ENCODE peak calls at places on chromosomes 6 and 20, in ten cellular contexts. H is esophagus muscularis mucosa, D is H1, Q is cardiac muscle cell, M is endodermal cell, V is fibroblast of lung, Y is aorta, S is spleen, J is kidney, T is psoas muscle. U is an unnamed sample. For H3K9me3, the result is how much of the 10 kb centered on the place peaks cover.

GRCh38 chr20:62392077-62392418 is 5.1 kb downstream of the RPS21 start:
- DNase-seq in H (no peak), D (no peak), Q (no peak), M (no peak), V (no peak), Y (no peak), S (no peak), J (no peak), T (no peak), U (no peak)

GRCh38 chr6:154650351-154650750 is 82.9 kb upstream of the SCAF8 start:
- DNase-seq in H (no peak), D (no peak), Q (peak), M (no peak), V (no peak), Y (no peak), S (no peak), J (no peak), T (no peak), U (no peak)

GRCh38 chr6:154347981-154348380 is 8.6 kb downstream of the IPCEF1 start:
- DNase-seq in H (peak), D (no peak), Q (no peak), M (no peak), V (peak), Y (no peak), S (no peak), J (no peak), T (no peak), U (no peak)

GRCh38 chr6:164928366-164929154 is 380.8 kb downstream of the C6orf118 start:
- DNase-seq in H (no peak), D (no peak), Q (no peak), M (no peak), V (peak), Y (no peak), S (peak), J (no peak), T (no peak), U (no peak)

GRCh38 chr6:130090796-130091195 is 72.4 kb downstream of the L3MBTL3 start:
- DNase-seq in H (no peak), D (no peak), Q (no peak), M (no peak), V (no peak), Y (no peak), S (no peak), J (no peak), T (no peak), U (no peak)

GRCh38 chr20:57762531-57763234 is 52.9 kb upstream of the PMEPA1 start:
- DNase-seq in H (no peak), D (no peak), Q (no peak), M (peak), V (no peak), Y (peak), S (peak), J (no peak), T (no peak), U (no peak)

GRCh38 chr6:87706187-87706966 is 4.3 kb upstream of the AKIRIN2 start:
- DNase-seq in H (no peak), D (no peak), Q (peak), M (no peak), V (peak), Y (no peak), S (no peak), J (no peak), T (no peak), U (no peak)

GRCh38 chr6:66183982-66184555 is 477.0 kb upstream of the EYS start:
- DNase-seq in H (no peak), D (no peak), Q (no peak), M (no peak), V (peak), Y (no peak), S (no peak), J (no peak), T (no peak), U (no peak)

GRCh38 chr6:75930954-75931689 is 141.3 kb downstream of the IMPG1 start:
- DNase-seq in H (no peak), D (no peak), Q (no peak), M (no peak), V (peak), Y (no peak), S (no peak), J (peak), T (no peak), U (peak)

GRCh38 chr20:15612746-15613145 is 960.5 kb downstream of the KIF16B start:
- DNase-seq in H (no peak), D (no peak), Q (no peak), M (no peak), V (no peak), Y (no peak), S (no peak), J (no peak), T (no peak), U (no peak)

GRCh38 chr6:43865947-43866346 is 95.9 kb downstream of the VEGFA start:
- DNase-seq in H (no peak), D (no peak), Q (no peak), M (no peak), V (no peak), Y (no peak), S (peak), J (peak), T (peak), U (no peak)

GRCh38 chr20:25289886-25290597 is 42.2 kb downstream of the PYGB start:
- DNase-seq in H (no peak), D (no peak), Q (no peak), M (no peak), V (no peak), Y (peak), S (peak), J (peak), T (no peak), U (no peak)

GRCh38 chr6:155079985-155080452 is 84.9 kb downstream of the TIAM2 start:
- DNase-seq in H (no peak), D (no peak), Q (no peak), M (no peak), V (peak), Y (no peak), S (no peak), J (no peak), T (no peak), U (no peak)

GRCh38 chr20:16661738-16662137 is 68.1 kb upstream of the SNRPB2 start:
- DNase-seq in H (no peak), D (no peak), Q (peak), M (no peak), V (peak), Y (no peak), S (no peak), J (no peak), T (peak), U (no peak)

GRCh38 chr6:166584813-166585429 is 1.6 kb downstream of the RAMACL start:
- DNase-seq in H (no peak), D (no peak), Q (no peak), M (no peak), V (no peak), Y (no peak), S (peak), J (no peak), T (no peak), U (no peak)

GRCh38 chr6:155143610-155144106 is 120.2 kb upstream of the CLDN20 start:
- DNase-seq in H (no peak), D (no peak), Q (peak), M (peak), V (no peak), Y (no peak), S (no peak), J (no peak), T (no peak), U (no peak)

GRCh38 chr6:3086282-3086946 is 18.1 kb downstream of the RIPK1 start:
- DNase-seq in H (no peak), D (no peak), Q (no peak), M (no peak), V (no peak), Y (no peak), S (no peak), J (no peak), T (no peak), U (no peak)

GRCh38 chr6:3085074-3085473 is 16.8 kb downstream of the RIPK1 start:
- DNase-seq in H (no peak), D (no peak), Q (peak), M (no peak), V (no peak), Y (no peak), S (no peak), J (no peak), T (no peak), U (no peak)

GRCh38 chr6:3090013-3090412 is 21.7 kb downstream of the RIPK1 start:
- DNase-seq in H (no peak), D (no peak), Q (no peak), M (no peak), V (no peak), Y (no peak), S (no peak), J (no peak), T (no peak), U (no peak)

GRCh38 chr6:3088853-3089445 is 20.7 kb downstream of the RIPK1 start:
- DNase-seq in H (no peak), D (no peak), Q (no peak), M (no peak), V (no peak), Y (no peak), S (no peak), J (no peak), T (no peak), U (no peak)

DNA sequence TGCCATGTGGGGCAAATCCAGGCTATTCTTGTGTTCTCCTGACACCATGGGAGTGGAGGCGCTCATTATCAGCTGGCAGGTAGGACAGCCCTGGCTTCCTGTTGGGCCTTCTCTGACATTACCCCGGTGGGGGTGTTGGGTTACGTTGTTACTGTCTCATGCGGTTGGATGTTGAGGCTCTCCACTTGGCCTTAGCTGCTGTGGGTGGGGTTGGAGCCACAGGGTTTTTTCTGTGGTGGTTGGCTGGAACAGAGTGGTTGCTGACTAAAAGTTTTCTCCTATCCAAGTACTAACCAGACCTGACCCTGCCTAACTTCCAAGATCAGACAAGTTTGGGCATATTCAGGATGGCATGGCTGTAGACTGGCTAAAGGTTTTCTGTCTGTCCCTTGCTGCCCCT is 20.2 kb downstream of the RIPK1 start:
- DNase-seq in H (no peak), D (no peak), Q (peak), M (no peak), V (peak), Y (no peak), S (no peak), J (no peak), T (peak), U (no peak)
- H3K9me3 ChIP-seq in H (under half), D (half or more), Q (under half), M (half or more), V (under half), Y (under half), S (under half), J (under half), T (under half), U (under half)

DNA sequence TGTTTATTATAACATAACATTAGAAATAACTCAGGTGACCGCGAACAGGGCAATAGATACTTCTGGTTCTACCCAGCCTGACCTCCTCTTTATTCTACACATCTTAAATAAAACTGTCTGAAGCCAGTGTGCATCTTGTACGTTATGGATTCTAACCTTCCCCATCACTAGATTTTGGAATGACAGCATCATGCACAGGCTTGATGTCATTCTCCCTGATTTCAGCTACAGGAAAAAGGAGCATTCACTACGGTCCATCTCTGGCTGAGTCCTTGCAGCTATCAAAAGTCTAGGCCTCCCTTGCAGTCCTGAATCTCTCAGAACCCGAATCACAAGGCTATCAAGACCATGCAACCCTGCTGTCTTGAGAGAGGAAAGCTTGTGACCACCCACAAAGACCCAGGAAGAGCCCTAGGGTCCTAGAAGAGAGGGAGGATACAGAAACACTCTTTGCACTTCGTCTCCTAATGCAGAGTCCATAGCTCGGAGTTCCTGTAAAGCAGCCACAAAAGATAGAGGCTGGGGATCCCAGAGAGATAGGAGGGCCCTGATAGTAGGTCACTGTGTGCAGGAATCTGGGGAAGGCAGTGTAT is 845 bp downstream of the HLA-DPA1 start:
- DNase-seq in H (peak), D (no peak), Q (no peak), M (no peak), V (no peak), Y (no peak), S (no peak), J (no peak), T (no peak), U (no peak)
- H3K4me3 ChIP-seq in H (peak), D (no peak), Q (no peak), M (no peak), V (no peak), Y (no peak), S (peak), J (peak), T (peak), U (peak)

GRCh38 chr6:168527451-168528210 is 86.6 kb downstream of the SMOC2 start:
- DNase-seq in H (no peak), D (no peak), Q (peak), M (no peak), V (peak), Y (peak), S (peak), J (no peak), T (no peak), U (no peak)

GRCh38 chr6:168526841-168527281 is 85.9 kb downstream of the SMOC2 start:
- DNase-seq in H (no peak), D (no peak), Q (peak), M (no peak), V (peak), Y (peak), S (no peak), J (no peak), T (peak), U (peak)

GRCh38 chr6:168525926-168526630 is 85.1 kb downstream of the SMOC2 start:
- DNase-seq in H (no peak), D (no peak), Q (no peak), M (peak), V (no peak), Y (no peak), S (no peak), J (no peak), T (no peak), U (no peak)

GRCh38 chr6:168524644-168525043 is 83.7 kb downstream of the SMOC2 start:
- DNase-seq in H (no peak), D (no peak), Q (no peak), M (peak), V (no peak), Y (peak), S (no peak), J (no peak), T (peak), U (peak)

DNA sequence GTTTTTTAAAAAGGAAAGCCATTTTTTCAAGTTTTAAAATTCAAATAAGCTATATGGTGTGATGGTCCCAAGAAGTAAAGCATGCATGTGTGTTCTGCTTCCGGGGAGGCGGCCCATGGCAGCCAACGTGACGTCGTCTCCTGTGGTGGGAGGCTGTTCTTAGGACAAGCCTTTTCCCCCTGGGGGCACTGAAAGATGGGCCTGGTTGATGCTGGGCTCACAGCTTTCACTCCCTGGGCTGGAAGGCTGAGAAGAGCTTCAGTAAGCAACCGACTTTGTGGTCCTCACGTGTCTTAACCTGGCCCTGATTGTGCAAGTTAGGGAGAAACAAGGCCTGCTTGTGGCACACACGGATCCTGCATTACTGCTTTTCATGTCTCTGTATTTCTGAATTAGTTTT is 84.1 kb downstream of the SMOC2 start:
- DNase-seq in H (no peak), D (no peak), Q (no peak), M (peak), V (no peak), Y (no peak), S (peak), J (no peak), T (peak), U (no peak)
- H3K27ac ChIP-seq in H (peak), D (no peak), Q (no peak), M (no peak), V (no peak), Y (no peak), S (no peak), J (no peak), T (no peak), U (peak)

GRCh38 chr6:159469449-159469848 is 223.6 kb downstream of the SOD2 start:
- DNase-seq in H (no peak), D (no peak), Q (no peak), M (no peak), V (no peak), Y (no peak), S (no peak), J (no peak), T (no peak), U (no peak)
- H3K9me3 ChIP-seq in H (under half), D (half or more), Q (under half), M (under half), V (under half), Y (under half), S (under half), J (under half), T (under half), U (under half)

GRCh38 chr6:125746731-125747588 is 2.5 kb upstream of the HEY2 start:
- DNase-seq in H (no peak), D (peak), Q (peak), M (peak), V (peak), Y (peak), S (peak), J (no peak), T (peak), U (peak)

GRCh38 chr6:125743604-125744003 is 5.8 kb upstream of the HEY2 start:
- DNase-seq in H (no peak), D (no peak), Q (no peak), M (no peak), V (no peak), Y (no peak), S (no peak), J (no peak), T (no peak), U (no peak)

GRCh38 chr6:125747589-125748533 is 1.6 kb upstream of the HEY2 start:
- DNase-seq in H (no peak), D (no peak), Q (peak), M (peak), V (no peak), Y (peak), S (peak), J (peak), T (peak), U (peak)

GRCh38 chr6:125745281-125746018 is 4.0 kb upstream of the HEY2 start:
- DNase-seq in H (no peak), D (peak), Q (no peak), M (peak), V (no peak), Y (no peak), S (no peak), J (no peak), T (peak), U (no peak)

DNA sequence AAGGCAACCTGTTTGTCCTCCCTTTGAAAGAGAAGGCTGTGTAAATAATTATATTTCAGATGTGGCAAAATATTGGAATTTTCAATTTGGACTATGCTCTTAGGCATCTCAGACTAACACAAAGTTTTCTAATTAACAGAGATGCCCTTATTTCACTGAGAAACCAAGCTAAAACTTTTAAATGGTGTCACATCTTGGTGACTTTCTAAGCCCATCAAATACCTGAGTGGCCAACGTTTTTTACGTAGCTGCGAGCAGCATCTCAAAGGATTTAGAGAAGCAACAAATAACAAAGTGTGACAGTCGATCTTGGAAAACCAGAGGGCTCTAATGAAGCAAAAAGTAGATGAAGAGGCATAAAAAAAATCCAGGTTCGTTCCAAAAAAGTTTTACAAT is 3.4 kb upstream of the HEY2 start:
- DNase-seq in H (no peak), D (no peak), Q (no peak), M (no peak), V (no peak), Y (no peak), S (no peak), J (no peak), T (no peak), U (no peak)
- H3K4me3 ChIP-seq in H (peak), D (peak), Q (peak), M (peak), V (no peak), Y (peak), S (no peak), J (peak), T (peak), U (peak)

GRCh38 chr20:35286077-35286898 is 1.7 kb upstream of the EIF6 start:
- DNase-seq in H (no peak), D (no peak), Q (no peak), M (no peak), V (no peak), Y (peak), S (no peak), J (no peak), T (no peak), U (no peak)
- H3K27ac ChIP-seq in H (no peak), D (no peak), Q (no peak), M (no peak), V (no peak), Y (no peak), S (no peak), J (peak), T (no peak), U (no peak)

GRCh38 chr20:56163806-56164205 is 84.7 kb upstream of the MC3R start:
- DNase-seq in H (no peak), D (no peak), Q (no peak), M (peak), V (no peak), Y (no peak), S (no peak), J (no peak), T (no peak), U (no peak)

GRCh38 chr20:56171087-56172012 is 77.2 kb upstream of the MC3R start:
- DNase-seq in H (no peak), D (no peak), Q (no peak), M (peak), V (peak), Y (no peak), S (no peak), J (no peak), T (no peak), U (no peak)

GRCh38 chr20:56160956-56161355 is 87.6 kb upstream of the MC3R start:
- DNase-seq in H (no peak), D (no peak), Q (no peak), M (no peak), V (no peak), Y (no peak), S (no peak), J (no peak), T (no peak), U (no peak)

DNA sequence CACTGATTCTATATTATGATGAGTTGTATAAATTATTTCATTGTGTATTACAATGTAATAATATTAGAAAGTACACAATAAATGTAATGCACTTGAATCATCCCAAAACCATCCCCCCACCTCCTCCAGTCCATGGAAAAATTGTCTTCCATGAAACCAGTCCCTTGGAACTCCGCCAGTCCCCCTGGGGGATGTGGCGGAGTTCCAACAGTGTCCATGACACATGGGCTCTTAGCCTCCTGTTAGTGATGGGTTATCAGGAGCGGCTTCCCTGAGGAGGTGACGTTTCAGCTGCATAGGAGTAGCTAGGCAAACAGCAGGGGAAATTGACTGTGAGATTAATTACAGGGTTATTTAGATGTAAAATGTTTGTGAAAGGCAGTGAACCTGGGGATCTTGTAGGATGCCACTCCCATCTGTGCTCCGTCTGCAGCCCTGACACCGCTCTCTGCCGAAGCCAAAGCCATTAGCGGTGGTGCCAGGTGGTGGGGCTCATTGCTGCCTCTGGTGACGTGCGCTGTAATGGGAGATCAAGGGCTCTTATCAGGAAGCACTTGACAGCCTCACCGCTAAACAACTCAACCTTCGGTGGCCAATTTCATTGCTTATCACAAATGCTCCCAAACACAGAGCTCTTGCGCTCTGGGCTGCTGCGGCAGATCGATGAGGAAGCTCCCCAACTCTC is 81.6 kb upstream of the MC3R start:
- DNase-seq in H (no peak), D (no peak), Q (no peak), M (no peak), V (no peak), Y (no peak), S (no peak), J (no peak), T (no peak), U (no peak)
- H3K9me3 ChIP-seq in H (under half), D (half or more), Q (under half), M (half or more), V (under half), Y (under half), S (under half), J (under half), T (under half), U (under half)

GRCh38 chr6:53067307-53067706 is 2.1 kb downstream of the FBXO9 start:
- DNase-seq in H (no peak), D (no peak), Q (peak), M (no peak), V (peak), Y (no peak), S (no peak), J (no peak), T (no peak), U (no peak)
- H3K4me3 ChIP-seq in H (peak), D (no peak), Q (no peak), M (no peak), V (no peak), Y (no peak), S (no peak), J (peak), T (peak), U (no peak)

GRCh38 chr6:36336210-36336588 is 489 bp downstream of the BNIP5 start:
- DNase-seq in H (no peak), D (no peak), Q (no peak), M (peak), V (no peak), Y (no peak), S (no peak), J (no peak), T (no peak), U (no peak)
- H3K27ac ChIP-seq in H (no peak), D (no peak), Q (no peak), M (no peak), V (no peak), Y (no peak), S (no peak), J (no peak), T (no peak), U (no peak)